ENCODE peak calls at places on chromosome 4, in four cellular contexts. A, Y, O and Z are unnamed samples.

GRCh38 chr4:110610620-110610939 is 12.3 kb downstream of the PITX2 start:
- DNase-seq in A (no peak), Y (no peak), O (no peak), Z (no peak)

GRCh38 chr4:92232566-92232965 is 71.2 kb upstream of the GRID2 start:
- DNase-seq in A (no peak), Y (no peak), O (no peak), Z (no peak)

GRCh38 chr4:72843466-72843865 is 226.1 kb downstream of the COX18 start:
- DNase-seq in A (no peak), Y (no peak), O (no peak), Z (no peak)

GRCh38 chr4:11428701-11429571 is at the start of gene HS3ST1:
- DNase-seq in A (peak), Y (no peak), O (peak), Z (no peak)

GRCh38 chr4:53100801-53101581 is 238.9 kb downstream of the RASL11B start:
- DNase-seq in A (no peak), Y (no peak), O (no peak), Z (no peak)

GRCh38 chr4:151905197-151905596 is 144.4 kb upstream of the GATB start:
- DNase-seq in A (no peak), Y (no peak), O (no peak), Z (peak)

GRCh38 chr4:8727546-8728510 is 135.3 kb downstream of the CPZ start:
- DNase-seq in A (peak), Y (no peak), O (no peak), Z (no peak)

GRCh38 chr4:133997440-133997839 is 204.1 kb downstream of the PABPC4L start:
- DNase-seq in A (no peak), Y (no peak), O (no peak), Z (no peak)

GRCh38 chr4:149549911-149550310 is 265.7 kb downstream of the IQCM start:
- DNase-seq in A (no peak), Y (no peak), O (peak), Z (no peak)

GRCh38 chr4:959338-960139 is 13.8 kb downstream of the DGKQ start:
- DNase-seq in A (peak), Y (no peak), O (no peak), Z (no peak)

GRCh38 chr4:48681856-48682255 is 98.2 kb downstream of the FRYL start:
- DNase-seq in A (no peak), Y (peak), O (no peak), Z (peak)

GRCh38 chr4:88443486-88443885 is 13.4 kb upstream of the HERC5 start:
- DNase-seq in A (no peak), Y (no peak), O (no peak), Z (no peak)

GRCh38 chr4:76078033-76078613 is 3.6 kb downstream of the ART3 start:
- DNase-seq in A (no peak), Y (no peak), O (no peak), Z (no peak)

GRCh38 chr4:119683518-119683917 is 54.9 kb upstream of the PDE5A start:
- DNase-seq in A (no peak), Y (no peak), O (no peak), Z (no peak)

GRCh38 chr4:88350786-88351185 is 27.9 kb upstream of the HERC6 start:
- DNase-seq in A (no peak), Y (no peak), O (no peak), Z (no peak)

GRCh38 chr4:5366421-5366820 is 315.1 kb downstream of the STK32B start:
- DNase-seq in A (no peak), Y (no peak), O (no peak), Z (no peak)

GRCh38 chr4:54585321-54586000 is 72.3 kb upstream of the KIT start:
- DNase-seq in A (no peak), Y (no peak), O (no peak), Z (no peak)

GRCh38 chr4:17398035-17398434 is 113.9 kb downstream of the QDPR start:
- DNase-seq in A (peak), Y (no peak), O (no peak), Z (no peak)

GRCh38 chr4:7823416-7823824 is 116.2 kb downstream of the AFAP1 start:
- DNase-seq in A (peak), Y (peak), O (no peak), Z (no peak)

GRCh38 chr4:165209796-165210195 is 2.4 kb downstream of the KLHL2 start:
- DNase-seq in A (no peak), Y (no peak), O (no peak), Z (no peak)

DNA sequence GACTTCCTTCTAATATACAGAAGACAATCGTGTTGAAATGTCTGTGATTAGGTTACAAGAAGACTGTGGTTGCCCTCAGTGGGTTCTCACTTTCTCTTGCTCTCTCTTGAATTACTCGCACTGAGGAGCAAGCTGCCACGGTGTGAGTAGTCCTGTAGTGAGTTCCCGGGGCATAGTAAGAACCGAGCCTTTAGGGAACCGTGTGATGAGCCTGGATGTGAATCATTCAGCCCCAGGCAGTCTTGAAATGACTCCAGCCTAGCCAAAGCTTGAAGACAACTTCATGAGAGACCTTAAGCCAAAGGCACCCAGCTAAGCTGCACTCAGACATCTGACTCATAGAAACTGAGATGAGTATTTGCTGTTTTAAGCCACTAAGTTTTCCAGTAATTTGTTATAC is 292.7 kb downstream of the SPOCK3 start:
- DNase-seq in A (no peak), Y (no peak), O (no peak), Z (peak)
- TF ChIP-seq TCF12 in A (no peak), Y (no peak), O (no peak), Z (no peak)

GRCh38 chr4:70365479-70365878 is 4.9 kb downstream of the SMR3A start:
- DNase-seq in A (no peak), Y (peak), O (no peak), Z (no peak)
- TF ChIP-seq TCF12 in A (no peak), Y (no peak), O (no peak), Z (no peak)

GRCh38 chr4:148530114-148530513 is 87.9 kb upstream of the NR3C2 start:
- DNase-seq in A (no peak), Y (no peak), O (no peak), Z (no peak)
- TF ChIP-seq TCF12 in A (no peak), Y (no peak), O (no peak), Z (no peak)

GRCh38 chr4:109294006-109294405 is 8.5 kb downstream of the COL25A1 start:
- DNase-seq in A (peak), Y (peak), O (no peak), Z (no peak)

GRCh38 chr4:109295081-109295480 is 7.4 kb downstream of the COL25A1 start:
- DNase-seq in A (no peak), Y (no peak), O (no peak), Z (no peak)

GRCh38 chr4:109294468-109295020 is 7.9 kb downstream of the COL25A1 start:
- DNase-seq in A (no peak), Y (no peak), O (no peak), Z (no peak)

GRCh38 chr4:109298279-109299010 is 4.0 kb downstream of the COL25A1 start:
- DNase-seq in A (peak), Y (no peak), O (no peak), Z (no peak)

GRCh38 chr4:109296545-109296944 is 5.9 kb downstream of the COL25A1 start:
- DNase-seq in A (no peak), Y (no peak), O (no peak), Z (no peak)
- TF ChIP-seq TCF12 in A (no peak), Y (no peak), O (no peak), Z (no peak)

DNA sequence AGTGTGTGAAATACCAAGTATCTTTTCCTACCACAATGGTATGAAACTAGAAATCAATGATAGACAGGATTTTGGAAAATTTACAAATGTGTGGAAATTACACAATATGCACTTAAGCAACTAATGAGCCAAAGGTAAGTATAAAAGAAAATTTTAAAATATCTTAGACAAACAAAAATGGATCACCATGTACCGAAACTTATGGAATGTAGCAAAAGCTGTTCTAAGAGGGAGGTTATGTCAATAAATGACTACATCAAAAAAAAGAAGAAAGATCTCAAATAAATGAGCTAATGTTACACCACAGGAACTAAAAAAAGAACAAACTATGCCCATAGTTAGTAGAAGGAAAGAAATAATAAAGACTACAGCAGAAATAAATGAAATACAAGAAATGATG is 1084.1 kb downstream of the TECRL start:
- DNase-seq in A (no peak), Y (no peak), O (no peak), Z (no peak)
- TF ChIP-seq TCF12 in A (no peak), Y (no peak), O (no peak), Z (no peak)